ENCODE peak calls at places on chromosomes 13 and 19, in four cellular contexts. L, Z, F and H are unnamed samples.
A peak's percentile ranks its signal among the peaks of the same experiment; 100 is the strongest.

GRCh38 chr19:49421039-49421877 is 2.0 kb downstream of the PTH2 start:
- DNase-seq in Z (no peak), F (no peak), L (peak; percentile 91), H (no peak)

GRCh38 chr19:9914001-9914314 is 22.4 kb downstream of the OLFM2 start:
- DNase-seq in F (no peak), Z (no peak), L (peak; percentile 66), H (no peak)

GRCh38 chr19:56295531-56296455 is 18.8 kb downstream of the ZSCAN5A start:
- DNase-seq in Z (no peak), F (no peak), L (no peak), H (no peak)

GRCh38 chr13:114088234-114088633 is 44.2 kb downstream of the RASA3 start:
- DNase-seq in F (no peak), L (no peak), Z (no peak), H (no peak)

GRCh38 chr19:35963514-35963913 is 27.3 kb downstream of the LRFN3 start:
- DNase-seq in Z (peak; percentile 34), L (peak; percentile 52), F (no peak), H (no peak)

GRCh38 chr13:33016414-33017409 is at the start of gene KL:
- DNase-seq in F (no peak), L (no peak), Z (no peak), H (no peak)

GRCh38 chr13:101757446-101758039 is 305.1 kb downstream of the ITGBL1 start:
- DNase-seq in L (no peak), Z (no peak), F (no peak), H (peak; percentile 13)

GRCh38 chr13:108895220-108895704 is 265.9 kb downstream of the MYO16 start:
- DNase-seq in L (no peak), F (no peak), Z (peak; percentile 36), H (no peak)

GRCh38 chr19:33324628-33325027 is 22.3 kb upstream of the CEBPA start:
- DNase-seq in Z (no peak), F (no peak), L (no peak), H (no peak)

GRCh38 chr13:67283602-67284001 is 53.5 kb upstream of the PCDH9 start:
- DNase-seq in Z (peak; percentile 88), L (no peak), F (peak; percentile 6), H (no peak)

GRCh38 chr13:22012676-22013075 is 341.8 kb downstream of the FGF9 start:
- DNase-seq in Z (no peak), L (no peak), F (no peak), H (no peak)

GRCh38 chr19:39314016-39314728 is 6.5 kb downstream of the LRFN1 start:
- DNase-seq in L (peak; percentile 4), Z (no peak), F (no peak), H (no peak)

GRCh38 chr13:84844473-84844872 is 954.7 kb downstream of the SLITRK6 start:
- DNase-seq in L (no peak), F (peak; percentile 4), Z (peak; percentile 1), H (no peak)

GRCh38 chr19:50276370-50277063 is 52.7 kb downstream of the KCNC3 start:
- DNase-seq in F (no peak), Z (no peak), L (no peak), H (no peak)

GRCh38 chr13:113638806-113639205 is 19.2 kb downstream of the ATP4B start:
- DNase-seq in F (no peak), Z (no peak), L (no peak), H (no peak)

GRCh38 chr19:35620001-35620400 is 7.5 kb downstream of the HAUS5 start:
- DNase-seq in F (no peak), L (no peak), Z (no peak), H (no peak)

GRCh38 chr13:32911506-32911905 is 104.7 kb upstream of the KL start:
- DNase-seq in L (no peak), F (peak; percentile 60), Z (peak; percentile 36), H (no peak)

GRCh38 chr13:42985312-42986175 is 6.5 kb downstream of the EPSTI1 start:
- DNase-seq in L (no peak), Z (no peak), F (no peak), H (no peak)

GRCh38 chr19:16825312-16826168 is 3.7 kb upstream of the SIN3B start:
- DNase-seq in L (no peak), Z (no peak), F (no peak), H (no peak)

GRCh38 chr13:48783181-48783630 is 129.5 kb downstream of the CYSLTR2 start:
- DNase-seq in F (no peak), L (no peak), Z (peak; percentile 63), H (peak; percentile 4)

GRCh38 chr19:53057904-53058579 is 13.5 kb downstream of the ERVV-2 start:
- DNase-seq in F (no peak), Z (no peak), L (no peak), H (no peak)

GRCh38 chr19:14476663-14477401 is 1.7 kb upstream of the PTGER1 start:
- DNase-seq in Z (no peak), L (peak; percentile 63), F (peak; percentile 48), H (no peak)

GRCh38 chr13:113121183-113121927 is 1.2 kb upstream of the F10 start:
- DNase-seq in L (no peak), Z (no peak), F (no peak), H (no peak)

GRCh38 chr13:41699759-41700158 is 242.4 kb downstream of the RGCC start:
- DNase-seq in Z (no peak), L (no peak), F (no peak), H (no peak)

GRCh38 chr13:29954082-29955043 is 103.9 kb upstream of the UBL3 start:
- DNase-seq in F (no peak), Z (no peak), L (no peak), H (no peak)

GRCh38 chr19:1245884-1246816 is 2.2 kb upstream of the MIDN start:
- DNase-seq in F (no peak), Z (peak; percentile 88), L (no peak), H (no peak)

GRCh38 chr13:50081899-50082425 is 66.7 kb downstream of the KCNRG start:
- DNase-seq in F (peak; percentile 98), L (peak; percentile 86), Z (peak; percentile 96), H (peak; percentile 94)

GRCh38 chr19:12992729-12993128 is 2.5 kb upstream of the NFIX start:
- DNase-seq in L (no peak), F (no peak), Z (no peak), H (no peak)

GRCh38 chr19:12993562-12993961 is 1.7 kb upstream of the NFIX start:
- DNase-seq in Z (no peak), L (no peak), F (no peak), H (no peak)

GRCh38 chr19:12995596-12996541 is 594 bp downstream of the NFIX start:
- DNase-seq in F (no peak), Z (no peak), L (peak; percentile 92), H (no peak)

GRCh38 chr19:12996542-12997094 is 1.3 kb downstream of the NFIX start:
- DNase-seq in Z (peak; percentile 38), F (no peak), L (peak; percentile 67), H (no peak)

GRCh38 chr19:12994701-12995595 is at the start of gene NFIX:
- DNase-seq in L (peak; percentile 84), Z (peak; percentile 24), F (no peak), H (no peak)
- TF ChIP-seq SIN3A in L (peak; percentile 27), Z (peak; percentile 25), F (no peak), H (peak; percentile 32)

GRCh38 chr19:46306501-46306900 is 9.7 kb downstream of the HIF3A start:
- DNase-seq in F (no peak), L (no peak), Z (no peak), H (no peak)

GRCh38 chr19:46299695-46300094 is 2.9 kb downstream of the HIF3A start:
- DNase-seq in F (no peak), Z (no peak), L (no peak), H (no peak)

GRCh38 chr19:46303345-46303701 is 6.5 kb downstream of the HIF3A start:
- DNase-seq in L (no peak), Z (no peak), F (no peak), H (no peak)

GRCh38 chr19:46308510-46308909 is 11.7 kb downstream of the HIF3A start:
- DNase-seq in L (no peak), Z (no peak), F (no peak), H (no peak)

DNA sequence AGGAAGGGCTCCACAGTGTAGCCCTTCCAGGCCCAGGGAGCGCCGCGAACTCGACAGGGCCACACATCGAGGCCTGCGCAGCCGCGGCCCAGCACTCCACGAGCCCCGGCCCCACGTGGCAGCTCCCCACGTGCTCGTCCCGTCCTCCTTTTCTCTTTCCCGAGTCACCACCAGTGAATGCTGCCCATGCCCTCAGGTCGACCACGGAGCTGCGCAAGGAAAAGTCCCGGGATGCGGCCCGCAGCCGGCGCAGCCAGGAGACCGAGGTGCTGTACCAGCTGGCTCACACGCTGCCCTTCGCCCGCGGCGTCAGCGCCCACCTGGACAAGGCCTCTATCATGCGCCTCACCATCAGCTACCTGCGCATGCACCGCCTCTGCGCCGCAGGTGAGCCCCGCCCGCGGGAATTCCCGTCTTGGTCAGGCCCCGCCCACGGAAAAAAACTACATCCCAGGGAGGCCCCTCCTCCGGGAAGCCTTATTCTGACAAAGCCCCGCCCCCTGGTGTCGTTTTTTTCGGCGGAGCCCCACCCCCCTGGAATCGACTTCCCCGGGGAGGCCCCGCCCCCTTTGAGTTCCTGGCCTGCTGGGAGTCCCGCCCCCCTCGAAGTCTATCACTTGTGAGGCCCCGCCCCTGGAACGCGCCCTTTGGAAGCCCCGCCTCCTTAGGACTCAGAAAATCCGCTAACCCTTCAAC is 7.0 kb downstream of the HIF3A start:
- DNase-seq in L (peak; percentile 90), F (peak; percentile 92), Z (no peak), H (no peak)
- TF ChIP-seq TCF7L2 in L (no peak), F (no peak), Z (no peak), H (no peak)

GRCh38 chr13:46341112-46341711 is 45.8 kb downstream of the RUBCNL start:
- DNase-seq in F (no peak), Z (no peak), L (no peak), H (no peak)
- TF ChIP-seq SIN3A in F (no peak), Z (no peak), L (no peak), H (no peak)

DNA sequence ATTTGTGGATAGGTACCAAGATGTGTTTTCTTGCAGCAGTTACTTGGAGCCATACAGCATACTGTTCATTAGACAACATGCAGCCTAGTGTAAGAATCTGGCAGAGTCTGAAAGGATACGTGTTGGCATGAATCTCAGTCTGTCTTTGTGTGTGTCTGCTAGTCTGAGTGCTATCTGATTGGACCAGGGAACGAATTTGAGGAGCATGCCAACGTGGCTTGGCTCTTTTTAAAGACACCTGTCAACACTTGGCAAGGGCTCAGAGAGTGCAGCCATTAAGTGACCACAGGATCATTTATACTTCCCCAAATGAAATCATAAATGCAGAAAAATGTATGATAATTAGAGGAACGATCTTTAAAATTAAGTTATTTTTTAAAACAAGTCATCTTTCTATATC is 27.6 kb upstream of the ATXN8OS start:
- DNase-seq in F (no peak), L (no peak), Z (no peak), H (no peak)
- TF ChIP-seq TCF7L2 in F (no peak), L (no peak), Z (no peak), H (no peak)

GRCh38 chr19:54096642-54097106 is 3.9 kb downstream of the OSCAR start:
- DNase-seq in L (peak; percentile 36), F (peak; percentile 19), Z (no peak), H (no peak)

GRCh38 chr19:54100560-54100959 is at the start of gene OSCAR:
- DNase-seq in F (no peak), L (no peak), Z (peak; percentile 29), H (no peak)

GRCh38 chr19:54095136-54095858 is 5.3 kb downstream of the OSCAR start:
- DNase-seq in L (no peak), Z (no peak), F (no peak), H (no peak)

GRCh38 chr19:54094601-54095000 is 6.0 kb downstream of the OSCAR start:
- DNase-seq in L (no peak), F (no peak), Z (no peak), H (no peak)
- TF ChIP-seq SIN3A in L (no peak), F (no peak), Z (no peak), H (no peak)

GRCh38 chr13:109998808-109999528 is 212.6 kb upstream of the IRS2 start:
- DNase-seq in Z (no peak), F (no peak), L (no peak), H (no peak)
- TF ChIP-seq TCF7L2 in Z (no peak), F (no peak), L (no peak), H (no peak)